ENCODE peak calls at places on chromosomes 4 and X, in six cellular contexts. C is cardiac muscle cell, W is left ventricle myocardium inferior, I is GM23248, P is ovary, Y is mammary epithelial cell. K is an unnamed sample.

GRCh38 chr4:121784975-121785374 is 16.1 kb upstream of the EXOSC9 start:
- DNase-seq in Y (peak; percentile 82), W (no peak), C (peak; percentile 98), P (no peak), I (peak; percentile 97), K (no peak)

GRCh38 chr4:72377491-72378194 is 191.4 kb downstream of the ADAMTS3 start:
- DNase-seq in I (peak; percentile 61), Y (no peak), C (peak; percentile 56), P (no peak), W (no peak), K (no peak)

GRCh38 chr4:6379787-6380745 is 92.3 kb downstream of the PPP2R2C start:
- DNase-seq in C (no peak), Y (no peak), W (peak; percentile 9), I (no peak), P (no peak), K (no peak)

GRCh38 chrX:103629295-103630170 is 758 bp downstream of the TCEAL1 start:
- DNase-seq in I (peak; percentile 73), C (peak; percentile 74), W (peak; percentile 62), Y (peak; percentile 46), P (peak; percentile 84), K (peak; percentile 75)

GRCh38 chr4:73213917-73214663 is 44.5 kb downstream of the ANKRD17 start:
- DNase-seq in P (no peak), W (no peak), I (peak; percentile 40), Y (no peak), C (peak; percentile 60), K (no peak)

GRCh38 chrX:48558270-48558669 is 16.0 kb upstream of the RBM3 start:
- DNase-seq in P (no peak), C (peak; percentile 81), W (no peak), Y (peak; percentile 87), I (peak; percentile 87), K (no peak)

GRCh38 chr4:7970031-7970946 is 30.6 kb upstream of the AFAP1 start:
- DNase-seq in P (peak; percentile 64), Y (peak; percentile 51), I (peak; percentile 43), C (peak; percentile 85), W (no peak), K (no peak)

GRCh38 chr4:576245-576821 is at the start of gene TMEM271:
- DNase-seq in C (no peak), W (no peak), I (no peak), Y (no peak), P (no peak), K (no peak)

GRCh38 chr4:18980516-18981233 is 959.1 kb upstream of the LCORL start:
- DNase-seq in W (no peak), P (no peak), I (no peak), Y (peak; percentile 58), C (no peak), K (no peak)

GRCh38 chr4:186557061-186557460 is 1.7 kb upstream of the MTNR1A start:
- DNase-seq in I (peak; percentile 6), Y (no peak), P (no peak), C (no peak), W (no peak), K (no peak)

GRCh38 chr4:184145596-184145995 is 72.1 kb downstream of the ENPP6 start:
- DNase-seq in I (no peak), C (no peak), W (no peak), P (no peak), Y (no peak), K (no peak)

GRCh38 chr4:30454504-30454903 is 265.7 kb upstream of the PCDH7 start:
- DNase-seq in Y (no peak), I (no peak), P (no peak), C (no peak), W (no peak), K (no peak)

GRCh38 chrX:9700555-9700954 is 65.1 kb downstream of the GPR143 start:
- DNase-seq in Y (no peak), C (no peak), I (no peak), P (no peak), W (no peak), K (no peak)

GRCh38 chrX:154004315-154004714 is 15.4 kb downstream of the IRAK1 start:
- DNase-seq in Y (no peak), W (no peak), I (no peak), C (no peak), P (no peak), K (no peak)

GRCh38 chr4:109676886-109677285 is 26.4 kb downstream of the CASP6 start:
- DNase-seq in Y (no peak), W (no peak), I (no peak), C (peak; percentile 11), P (no peak), K (no peak)

GRCh38 chr4:6308890-6309643 is 39.4 kb downstream of the WFS1 start:
- DNase-seq in P (peak; percentile 76), W (no peak), Y (no peak), I (peak; percentile 22), C (peak; percentile 16), K (peak; percentile 54)

GRCh38 chr4:64495948-64496347 is 86.7 kb upstream of the TECRL start:
- DNase-seq in Y (no peak), I (no peak), P (no peak), C (no peak), W (no peak), K (no peak)

GRCh38 chrX:21865436-21865835 is 9.6 kb downstream of the YY2 start:
- DNase-seq in I (no peak), W (no peak), P (no peak), Y (no peak), C (no peak), K (no peak)

DNA sequence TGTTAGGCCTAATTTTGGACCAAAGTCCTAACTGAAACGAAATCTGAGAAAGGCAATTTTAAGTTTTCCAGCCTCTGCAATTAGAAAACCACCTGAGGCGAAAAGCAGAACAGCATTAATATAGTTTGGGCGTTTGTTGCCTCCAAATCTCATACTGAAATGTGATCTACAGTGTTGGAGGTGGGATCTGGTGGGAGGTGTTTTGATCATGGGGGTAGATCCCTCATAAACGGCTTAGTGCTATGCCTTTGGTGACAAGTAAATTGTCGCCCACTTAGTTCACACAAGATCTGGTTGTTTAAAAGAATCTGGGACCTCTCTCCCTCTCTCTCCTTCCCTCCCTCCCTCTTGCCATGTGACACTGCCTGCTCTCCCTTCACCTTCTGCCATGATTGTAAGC is 5.7 kb downstream of the FAM241A start:
- DNase-seq in C (no peak), I (no peak), Y (no peak), P (no peak), W (no peak), K (no peak)
- H3K4me1 ChIP-seq in C (no peaks in the 10 kb centered on the region), I (peaks cover 13% of the 10 kb centered on the region), Y (peaks cover 8% of the 10 kb centered on the region), P (peaks cover 1% of the 10 kb centered on the region), W (peaks cover 95% of the 10 kb centered on the region), K (peaks cover 7% of the 10 kb centered on the region)

DNA sequence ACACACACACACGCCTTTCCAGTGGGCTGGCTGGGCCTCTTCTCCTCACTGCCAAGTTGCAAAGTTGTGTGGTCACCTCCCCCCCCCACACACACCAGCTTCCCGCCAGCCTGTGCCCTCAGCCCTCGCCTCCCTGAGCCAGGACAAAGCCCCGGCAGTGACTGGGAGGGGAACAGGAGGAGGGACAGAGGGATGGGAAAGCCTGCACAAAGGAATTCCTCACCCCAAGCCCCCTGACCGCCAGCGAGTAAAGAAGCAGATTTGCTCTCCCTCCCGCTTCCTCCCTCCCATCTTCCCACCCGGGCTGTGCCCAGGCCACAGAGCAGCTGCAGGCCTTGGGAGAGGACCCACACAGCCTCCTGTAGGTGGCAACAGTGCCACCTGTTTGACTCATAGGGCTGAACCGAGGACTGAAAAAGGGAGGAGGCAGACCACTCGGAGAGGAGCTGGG is at the start of gene GDPD2:
- DNase-seq in I (no peak), Y (no peak), P (no peak), C (peak; percentile 48), W (no peak), K (peak; percentile 49)
- H3K4me3 ChIP-seq in I (no peak within 1 kb of the TSS), Y (no peak within 1 kb of the TSS), P (no peak within 1 kb of the TSS), C (no peak within 1 kb of the TSS), W (no peak within 1 kb of the TSS), K (no peak within 1 kb of the TSS)

DNA sequence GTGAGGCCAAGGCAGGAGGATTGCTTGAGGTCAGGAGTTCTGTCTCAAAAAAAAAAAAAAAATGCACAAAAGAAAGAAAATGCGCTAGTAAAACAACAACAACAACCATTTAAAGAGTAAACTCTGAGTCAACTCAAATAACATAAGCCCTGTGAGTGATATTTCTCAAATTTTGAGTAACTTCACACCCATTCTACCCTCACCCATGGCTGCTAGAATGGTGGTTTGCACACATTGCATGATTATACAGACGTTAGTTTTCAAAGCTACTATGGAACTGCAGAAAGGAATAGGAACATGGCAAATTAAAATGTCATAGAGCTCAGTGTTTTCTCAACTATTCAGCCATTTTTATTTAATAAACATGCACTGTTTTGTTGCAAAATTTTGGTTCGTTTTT is 145.9 kb downstream of the OPHN1 start:
- DNase-seq in Y (no peak), C (no peak), I (no peak), W (no peak), P (no peak), K (no peak)
- H3K4me1 ChIP-seq in Y (no peaks in the 10 kb centered on the region), C (no peaks in the 10 kb centered on the region), I (peaks cover 6% of the 10 kb centered on the region), W (peaks cover 3% of the 10 kb centered on the region), P (no peaks in the 10 kb centered on the region), K (no peaks in the 10 kb centered on the region)

DNA sequence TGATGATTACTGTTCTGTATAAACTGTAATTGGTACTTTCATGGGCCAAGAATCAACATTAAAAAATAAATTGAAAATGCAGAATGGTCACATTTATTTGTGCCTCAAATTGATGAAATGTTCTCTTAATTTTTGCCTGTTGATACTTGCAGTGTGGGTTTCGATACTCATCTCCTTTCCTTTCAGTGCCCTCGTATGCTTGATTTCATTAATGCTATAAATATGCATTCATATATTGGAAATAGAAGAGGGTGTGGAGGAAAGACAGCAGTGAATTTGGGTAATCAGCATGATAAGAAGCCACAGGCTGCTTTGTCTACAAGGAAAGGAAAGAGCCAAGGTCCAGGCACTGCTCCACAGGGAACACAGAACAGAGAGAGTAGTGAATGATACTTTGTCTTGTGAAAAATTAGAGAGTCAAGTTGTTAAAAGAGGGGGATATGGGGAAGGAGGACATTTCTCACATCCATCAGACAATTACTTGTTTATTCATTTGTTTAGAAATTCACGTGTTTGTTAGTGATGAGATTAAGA is 1.0 kb upstream of the DDX60 start:
- DNase-seq in Y (peak; percentile 51), C (no peak), W (no peak), I (no peak), P (no peak), K (no peak)
- H3K4me3 ChIP-seq in Y (peak overlapping the region; percentile 57), C (no peak overlapping the region), W (peak overlapping the region; percentile 81), I (peak overlapping the region; percentile 85), P (no peak overlapping the region), K (no peak overlapping the region)

GRCh38 chr4:155005395-155006087 is 202.9 kb upstream of the NPY2R start:
- DNase-seq in Y (no peak), C (peak; percentile 82), I (peak; percentile 54), P (no peak), W (no peak), K (no peak)
- H3K4me1 ChIP-seq in Y (no peaks in the 10 kb centered on the region), C (no peaks in the 10 kb centered on the region), I (no peaks in the 10 kb centered on the region), P (no peaks in the 10 kb centered on the region), W (no peaks in the 10 kb centered on the region), K (no peaks in the 10 kb centered on the region)

GRCh38 chr4:11624370-11624769 is 195.7 kb upstream of the HS3ST1 start:
- DNase-seq in W (no peak), P (no peak), I (no peak), Y (peak; percentile 84), C (no peak), K (no peak)
- H3K4me3 ChIP-seq in W (no peak overlapping the region), P (no peak overlapping the region), I (no peak overlapping the region), Y (no peak overlapping the region), C (no peak overlapping the region), K (no peak overlapping the region)

GRCh38 chr4:25169446-25169845 is 9.2 kb upstream of the SEPSECS start:
- DNase-seq in W (no peak), Y (peak; percentile 32), C (no peak), I (no peak), P (no peak), K (no peak)
- H3K4me1 ChIP-seq in W (peaks cover 33% of the 10 kb centered on the region), Y (peaks cover 20% of the 10 kb centered on the region), C (peaks cover 3% of the 10 kb centered on the region), I (peaks cover 20% of the 10 kb centered on the region), P (no peaks in the 10 kb centered on the region), K (no peaks in the 10 kb centered on the region)